ENCODE peak calls at places on chromosomes 2 and 18, in four cellular contexts. One of them, this sample, is unnamed.

GRCh38 chr2:113251118-113251517 is 27.6 kb downstream of the PAX8 start:
- DNase-seq in IMR-90: no peak
- DNase-seq in keratinocyte: no peak
- DNase-seq in colonic mucosa: no peak
- DNase-seq in this sample: no peak

GRCh38 chr18:26813043-26813442 is 52.5 kb downstream of the AQP4 start:
- DNase-seq in IMR-90: no peak
- DNase-seq in keratinocyte: no peak
- DNase-seq in colonic mucosa: peak; percentile 28
- DNase-seq in this sample: no peak

GRCh38 chr18:46293699-46294300 is 189.6 kb downstream of the HAUS1 start:
- DNase-seq in IMR-90: peak; percentile 8
- DNase-seq in keratinocyte: no peak
- DNase-seq in colonic mucosa: no peak
- DNase-seq in this sample: no peak

GRCh38 chr18:49081511-49082146 is 130.9 kb upstream of the SMAD7 start:
- DNase-seq in IMR-90: peak; percentile 44
- DNase-seq in keratinocyte: no peak
- DNase-seq in colonic mucosa: no peak
- DNase-seq in this sample: no peak

GRCh38 chr2:36740031-36740430 is 43.5 kb downstream of the VIT start:
- DNase-seq in IMR-90: no peak
- DNase-seq in keratinocyte: no peak
- DNase-seq in colonic mucosa: no peak
- DNase-seq in this sample: no peak

GRCh38 chr2:222427606-222428320 is 3.4 kb downstream of the SGPP2 start:
- DNase-seq in IMR-90: no peak
- DNase-seq in keratinocyte: no peak
- DNase-seq in colonic mucosa: peak; percentile 74
- DNase-seq in this sample: no peak

GRCh38 chr2:113198790-113199612 is 25.2 kb downstream of the PSD4 start:
- DNase-seq in IMR-90: peak; percentile 47
- DNase-seq in keratinocyte: no peak
- DNase-seq in colonic mucosa: peak; percentile 87
- DNase-seq in this sample: peak; percentile 67

GRCh38 chr18:7926526-7926925 is 359.4 kb downstream of the PTPRM start:
- DNase-seq in IMR-90: no peak
- DNase-seq in keratinocyte: no peak
- DNase-seq in colonic mucosa: no peak
- DNase-seq in this sample: no peak

GRCh38 chr18:45357681-45358470 is 257.4 kb upstream of the SLC14A2 start:
- DNase-seq in IMR-90: no peak
- DNase-seq in keratinocyte: no peak
- DNase-seq in colonic mucosa: no peak
- DNase-seq in this sample: no peak

GRCh38 chr2:235864746-235865535 is 303.2 kb downstream of the GBX2 start:
- DNase-seq in IMR-90: peak; percentile 13
- DNase-seq in keratinocyte: no peak
- DNase-seq in colonic mucosa: no peak
- DNase-seq in this sample: peak; percentile 23

GRCh38 chr2:83196225-83196624 is 1262.9 kb downstream of the SUCLG1 start:
- DNase-seq in IMR-90: peak; percentile 42
- DNase-seq in keratinocyte: no peak
- DNase-seq in colonic mucosa: no peak
- DNase-seq in this sample: peak; percentile 44

GRCh38 chr2:64857581-64858471 is 131.4 kb upstream of the SLC1A4 start:
- DNase-seq in IMR-90: peak; percentile 60
- DNase-seq in keratinocyte: no peak
- DNase-seq in colonic mucosa: peak; percentile 44
- DNase-seq in this sample: peak; percentile 67

GRCh38 chr2:38968021-38968420 is 78.3 kb downstream of the ARHGEF33 start:
- DNase-seq in IMR-90: no peak
- DNase-seq in keratinocyte: no peak
- DNase-seq in colonic mucosa: no peak
- DNase-seq in this sample: no peak

GRCh38 chr2:225008935-225009334 is 33.3 kb downstream of the DOCK10 start:
- DNase-seq in IMR-90: no peak
- DNase-seq in keratinocyte: no peak
- DNase-seq in colonic mucosa: peak; percentile 45
- DNase-seq in this sample: no peak

GRCh38 chr18:23849141-23849540 is 159.9 kb downstream of the LAMA3 start:
- DNase-seq in IMR-90: no peak
- DNase-seq in keratinocyte: no peak
- DNase-seq in colonic mucosa: no peak
- DNase-seq in this sample: no peak

GRCh38 chr2:96100893-96101304 is 15.5 kb downstream of the ADRA2B start:
- DNase-seq in IMR-90: no peak
- DNase-seq in keratinocyte: no peak
- DNase-seq in colonic mucosa: no peak
- DNase-seq in this sample: no peak

GRCh38 chr2:2831656-2832055 is 500.6 kb upstream of the MYT1L start:
- DNase-seq in IMR-90: no peak
- DNase-seq in keratinocyte: no peak
- DNase-seq in colonic mucosa: peak; percentile 8
- DNase-seq in this sample: no peak

GRCh38 chr2:16104345-16105177 is 164.2 kb downstream of the MYCN start:
- DNase-seq in IMR-90: no peak
- DNase-seq in keratinocyte: no peak
- DNase-seq in colonic mucosa: peak; percentile 49
- DNase-seq in this sample: no peak

GRCh38 chr2:166451451-166451850 is 42.6 kb downstream of the SCN7A start:
- DNase-seq in IMR-90: peak; percentile 41
- DNase-seq in keratinocyte: no peak
- DNase-seq in colonic mucosa: no peak
- DNase-seq in this sample: peak; percentile 1

GRCh38 chr2:181656450-181657261 is at the start of gene CERKL:
- DNase-seq in IMR-90: peak; percentile 2
- DNase-seq in keratinocyte: no peak
- DNase-seq in colonic mucosa: peak; percentile 45
- DNase-seq in this sample: peak; percentile 27
- TF ChIP-seq CTCF in IMR-90: no peak
- TF ChIP-seq CTCF in keratinocyte: no peak
- TF ChIP-seq CTCF in colonic mucosa: no peak
- TF ChIP-seq CTCF in this sample: peak; percentile 10

GRCh38 chr18:71707400-71707799 is 836.7 kb downstream of the CBLN2 start:
- DNase-seq in IMR-90: no peak
- DNase-seq in keratinocyte: no peak
- DNase-seq in colonic mucosa: no peak
- DNase-seq in this sample: no peak

DNA sequence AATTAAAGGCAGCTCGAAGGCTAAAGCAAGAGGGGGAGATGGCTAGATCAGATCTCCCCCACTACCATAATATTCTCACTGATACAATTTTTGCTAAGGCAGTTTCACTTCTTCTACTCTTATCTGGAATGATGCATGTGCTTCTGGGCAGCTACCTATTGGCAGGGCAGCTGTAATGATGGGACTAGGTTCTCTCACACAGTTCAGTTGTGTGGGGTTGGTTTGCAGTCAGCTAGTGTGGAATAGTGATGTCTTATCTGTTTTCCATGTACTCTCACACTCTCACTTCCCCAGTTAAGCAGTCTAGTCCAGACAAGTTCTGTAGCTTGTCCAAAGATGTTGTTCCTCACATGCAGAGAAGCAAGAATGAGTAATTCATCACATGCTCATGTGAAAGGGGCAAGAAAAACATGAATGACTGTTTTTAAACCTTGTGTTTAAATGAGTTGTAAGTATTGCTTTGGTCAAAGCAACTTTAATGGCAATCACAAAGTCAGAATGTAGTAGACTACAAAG is 836.1 kb downstream of the CBLN2 start:
- DNase-seq in IMR-90: no peak
- DNase-seq in keratinocyte: no peak
- DNase-seq in colonic mucosa: no peak
- DNase-seq in this sample: no peak
- H3K4me3 ChIP-seq in IMR-90: no peak overlapping the region
- H3K4me3 ChIP-seq in keratinocyte: no peak overlapping the region
- H3K4me3 ChIP-seq in colonic mucosa: no peak overlapping the region
- H3K4me3 ChIP-seq in this sample: no peak overlapping the region

DNA sequence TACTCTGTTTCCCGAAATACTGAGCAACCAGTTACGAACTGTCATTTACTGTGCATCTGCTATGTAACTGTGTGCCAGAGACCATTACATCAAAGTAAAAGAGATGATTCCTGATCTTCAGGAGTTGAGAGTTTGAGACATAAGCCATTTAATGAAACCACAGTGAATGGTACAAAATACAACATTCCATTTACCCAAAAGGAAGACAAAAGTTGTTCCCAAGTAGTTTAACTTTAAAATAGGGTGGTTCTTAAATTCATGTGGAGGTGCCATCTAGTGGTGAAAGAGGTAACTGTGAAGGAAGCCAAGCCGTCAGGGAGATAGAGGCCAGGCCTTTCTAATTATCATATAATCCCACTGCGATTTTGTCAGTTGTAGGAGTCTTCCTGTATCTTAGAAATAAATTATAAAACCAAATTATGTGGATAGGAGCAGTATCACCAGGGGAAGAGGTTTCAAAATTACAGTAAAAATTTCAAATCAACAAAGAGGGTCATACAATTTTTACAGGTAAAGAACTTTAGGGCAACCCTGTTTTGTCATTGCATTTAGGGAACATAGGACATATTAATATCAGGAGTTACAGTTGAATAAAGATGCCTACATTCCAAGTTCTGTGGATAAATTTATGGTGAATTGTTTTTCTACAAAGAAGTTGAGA is 67.7 kb downstream of the EPAS1 start:
- DNase-seq in IMR-90: peak; percentile 72
- DNase-seq in keratinocyte: peak; percentile 26
- DNase-seq in colonic mucosa: peak; percentile 57
- DNase-seq in this sample: peak; percentile 75
- TF ChIP-seq CTCF in IMR-90: peak; percentile 79
- TF ChIP-seq CTCF in keratinocyte: peak; percentile 62
- TF ChIP-seq CTCF in colonic mucosa: peak; percentile 87
- TF ChIP-seq CTCF in this sample: peak; percentile 75

GRCh38 chr2:195660265-195660890 is 3.4 kb downstream of the SLC39A10 start:
- DNase-seq in IMR-90: peak; percentile 82
- DNase-seq in keratinocyte: no peak
- DNase-seq in colonic mucosa: peak; percentile 92
- DNase-seq in this sample: peak; percentile 87

GRCh38 chr2:195663007-195663406 is 6.0 kb downstream of the SLC39A10 start:
- DNase-seq in IMR-90: no peak
- DNase-seq in keratinocyte: no peak
- DNase-seq in colonic mucosa: no peak
- DNase-seq in this sample: no peak

GRCh38 chr2:195664528-195664927 is 7.5 kb downstream of the SLC39A10 start:
- DNase-seq in IMR-90: peak; percentile 41
- DNase-seq in keratinocyte: no peak
- DNase-seq in colonic mucosa: no peak
- DNase-seq in this sample: peak; percentile 42

GRCh38 chr2:195659114-195659513 is 2.1 kb downstream of the SLC39A10 start:
- DNase-seq in IMR-90: peak; percentile 42
- DNase-seq in keratinocyte: no peak
- DNase-seq in colonic mucosa: no peak
- DNase-seq in this sample: peak; percentile 22

GRCh38 chr2:195662138-195662537 is 5.1 kb downstream of the SLC39A10 start:
- DNase-seq in IMR-90: no peak
- DNase-seq in keratinocyte: no peak
- DNase-seq in colonic mucosa: no peak
- DNase-seq in this sample: no peak
- H3K4me3 ChIP-seq in IMR-90: no peak overlapping the region
- H3K4me3 ChIP-seq in keratinocyte: no peak overlapping the region
- H3K4me3 ChIP-seq in colonic mucosa: no peak overlapping the region
- H3K4me3 ChIP-seq in this sample: no peak overlapping the region

DNA sequence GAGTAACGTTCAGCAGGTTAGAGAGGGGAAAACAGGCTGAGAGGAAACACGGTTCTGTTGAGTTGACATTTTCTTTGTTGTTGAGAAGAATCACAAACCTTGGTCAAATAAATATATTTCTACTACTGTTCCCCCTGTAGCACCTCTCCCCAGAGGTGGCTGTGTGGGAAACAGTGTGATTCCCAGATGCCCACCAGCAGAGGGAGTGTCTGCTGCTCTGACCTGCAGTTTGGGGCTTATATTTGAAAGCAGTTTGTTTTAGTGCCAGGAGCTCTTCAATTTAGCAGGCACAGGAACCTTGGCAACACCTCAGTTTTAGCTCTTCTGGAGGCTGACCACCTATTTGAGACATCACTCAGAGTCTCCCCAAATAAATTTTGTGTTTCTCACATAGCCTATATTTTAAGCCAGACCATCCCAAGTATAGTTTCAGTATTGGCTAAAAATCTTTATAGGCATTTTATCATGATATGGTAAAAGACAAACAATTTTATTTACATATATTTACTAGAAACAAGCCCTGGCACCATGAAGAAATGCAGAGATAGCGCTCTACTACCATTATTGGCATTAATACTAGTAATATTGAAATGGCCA is 75.7 kb downstream of the PIK3C3 start:
- DNase-seq in IMR-90: peak; percentile 24
- DNase-seq in keratinocyte: no peak
- DNase-seq in colonic mucosa: no peak
- DNase-seq in this sample: peak; percentile 18
- TF ChIP-seq CTCF in IMR-90: peak; percentile 50
- TF ChIP-seq CTCF in keratinocyte: peak; percentile 53
- TF ChIP-seq CTCF in colonic mucosa: no peak
- TF ChIP-seq CTCF in this sample: peak; percentile 87

GRCh38 chr18:54242327-54242726 is 17.9 kb upstream of the MBD2 start:
- DNase-seq in IMR-90: no peak
- DNase-seq in keratinocyte: no peak
- DNase-seq in colonic mucosa: no peak
- DNase-seq in this sample: no peak

GRCh38 chr18:54250846-54251251 is 18.5 kb upstream of the POLI start:
- DNase-seq in IMR-90: no peak
- DNase-seq in keratinocyte: no peak
- DNase-seq in colonic mucosa: no peak
- DNase-seq in this sample: no peak

GRCh38 chr18:54251606-54252400 is 17.5 kb upstream of the POLI start:
- DNase-seq in IMR-90: no peak
- DNase-seq in keratinocyte: no peak
- DNase-seq in colonic mucosa: no peak
- DNase-seq in this sample: no peak

GRCh38 chr18:54247488-54248175 is 21.7 kb upstream of the POLI start:
- DNase-seq in IMR-90: no peak
- DNase-seq in keratinocyte: no peak
- DNase-seq in colonic mucosa: no peak
- DNase-seq in this sample: no peak
- H3K4me3 ChIP-seq in IMR-90: no peak overlapping the region
- H3K4me3 ChIP-seq in keratinocyte: peak overlapping the region; percentile 16
- H3K4me3 ChIP-seq in colonic mucosa: no peak overlapping the region
- H3K4me3 ChIP-seq in this sample: no peak overlapping the region

GRCh38 chr2:28956890-28957289 is 24.2 kb upstream of the TOGARAM2 start:
- DNase-seq in IMR-90: no peak
- DNase-seq in keratinocyte: no peak
- DNase-seq in colonic mucosa: no peak
- DNase-seq in this sample: no peak
- TF ChIP-seq CTCF in IMR-90: peak; percentile 38
- TF ChIP-seq CTCF in keratinocyte: peak; percentile 27
- TF ChIP-seq CTCF in colonic mucosa: no peak
- TF ChIP-seq CTCF in this sample: peak; percentile 48

GRCh38 chr18:67108894-67109293 is 407.6 kb downstream of the DSEL start:
- DNase-seq in IMR-90: no peak
- DNase-seq in keratinocyte: no peak
- DNase-seq in colonic mucosa: no peak
- DNase-seq in this sample: no peak
- H3K4me3 ChIP-seq in IMR-90: no peak overlapping the region
- H3K4me3 ChIP-seq in keratinocyte: no peak overlapping the region
- H3K4me3 ChIP-seq in colonic mucosa: no peak overlapping the region
- H3K4me3 ChIP-seq in this sample: no peak overlapping the region

This sample was measured in astrocyte of the spinal cord.